ENCODE peak calls at places on chromosomes 6 and 20, in nine cellular contexts. K is CD4-positive, alpha-beta T cell; N is endodermal cell; L is fibroblast of pulmonary artery; S is left lung; Q is HCT116; U is choroid plexus epithelial cell; V is DND-41; F is cardiac muscle cell. W is an unnamed sample.

GRCh38 chr20:43916073-43916874 is 1.6 kb downstream of the TOX2 start:
- DNase-seq in K (no peak), N (peak), L (peak), S (no peak), Q (no peak), U (no peak), V (no peak), F (peak), W (no peak)

GRCh38 chr20:19583532-19584175 is 174.4 kb upstream of the RIN2 start:
- DNase-seq in K (no peak), N (peak), L (peak), S (peak), Q (peak), U (peak), V (peak), F (peak), W (no peak)

GRCh38 chr6:81552644-81553043 is 199.8 kb downstream of the TENT5A start:
- DNase-seq in K (no peak), N (no peak), L (no peak), S (no peak), Q (no peak), U (no peak), V (no peak), F (no peak), W (no peak)

GRCh38 chr6:3282461-3283236 is 23.9 kb downstream of the PSMG4 start:
- DNase-seq in K (no peak), N (peak), L (no peak), S (peak), Q (no peak), U (no peak), V (no peak), F (no peak), W (no peak)

GRCh38 chr6:120468486-120468885 is 865.8 kb downstream of the TBC1D32 start:
- DNase-seq in K (no peak), N (no peak), L (no peak), S (no peak), Q (no peak), U (no peak), V (no peak), F (no peak), W (no peak)

GRCh38 chr20:55684578-55684977 is 320.7 kb downstream of the CBLN4 start:
- DNase-seq in K (no peak), N (no peak), L (no peak), S (no peak), Q (no peak), U (no peak), V (no peak), F (no peak), W (no peak)

GRCh38 chr6:139047677-139048076 is 19.1 kb downstream of the ABRACL start:
- DNase-seq in K (no peak), N (no peak), L (no peak), S (no peak), Q (no peak), U (no peak), V (no peak), F (no peak), W (no peak)

GRCh38 chr6:11413728-11414127 is 123.8 kb upstream of the TMEM170B start:
- DNase-seq in K (no peak), N (no peak), L (peak), S (no peak), Q (no peak), U (peak), V (no peak), F (peak), W (no peak)

GRCh38 chr20:3377644-3378043 is 29.8 kb downstream of the DNAAF9 start:
- DNase-seq in K (no peak), N (no peak), L (no peak), S (no peak), Q (no peak), U (no peak), V (no peak), F (no peak), W (no peak)

GRCh38 chr20:34011275-34011674 is 17.6 kb downstream of the RALY start:
- DNase-seq in K (no peak), N (no peak), L (no peak), S (no peak), Q (no peak), U (no peak), V (no peak), F (no peak), W (no peak)

GRCh38 chr20:47382746-47383145 is 26.2 kb upstream of the ZMYND8 start:
- DNase-seq in K (no peak), N (no peak), L (no peak), S (no peak), Q (no peak), U (no peak), V (no peak), F (no peak), W (no peak)

GRCh38 chr6:49806145-49806544 is 19.1 kb upstream of the PGK2 start:
- DNase-seq in K (no peak), N (no peak), L (no peak), S (no peak), Q (no peak), U (no peak), V (no peak), F (no peak), W (no peak)

GRCh38 chr6:137236581-137237355 is 17.6 kb upstream of the IFNGR1 start:
- DNase-seq in K (no peak), N (no peak), L (no peak), S (no peak), Q (no peak), U (no peak), V (no peak), F (no peak), W (no peak)

GRCh38 chr20:31815408-31816188 is 3.6 kb upstream of the MYLK2 start:
- DNase-seq in K (no peak), N (peak), L (peak), S (no peak), Q (no peak), U (no peak), V (no peak), F (peak), W (no peak)

GRCh38 chr20:25478889-25479568 is 71.6 kb downstream of the GINS1 start:
- DNase-seq in K (no peak), N (no peak), L (no peak), S (no peak), Q (no peak), U (no peak), V (no peak), F (no peak), W (no peak)

GRCh38 chr20:37560629-37561028 is 33.0 kb upstream of the BLCAP start:
- DNase-seq in K (no peak), N (no peak), L (no peak), S (no peak), Q (no peak), U (no peak), V (no peak), F (no peak), W (no peak)

GRCh38 chr6:40484066-40484465 is 103.1 kb downstream of the LRFN2 start:
- DNase-seq in K (no peak), N (no peak), L (no peak), S (no peak), Q (no peak), U (no peak), V (no peak), F (no peak), W (no peak)

GRCh38 chr6:121349596-121349995 is 15.3 kb upstream of the TBC1D32 start:
- DNase-seq in K (no peak), N (no peak), L (no peak), S (no peak), Q (no peak), U (no peak), V (no peak), F (no peak), W (no peak)

GRCh38 chr6:125818225-125818657 is 27.5 kb downstream of the NCOA7 start:
- DNase-seq in K (no peak), N (no peak), L (no peak), S (no peak), Q (no peak), U (peak), V (no peak), F (no peak), W (no peak)

GRCh38 chr6:85672050-85672449 is 29.4 kb upstream of the SYNCRIP start:
- DNase-seq in K (no peak), N (no peak), L (no peak), S (no peak), Q (no peak), U (no peak), V (no peak), F (no peak), W (no peak)

GRCh38 chr6:35970181-35970580 is 49.3 kb upstream of the SRPK1 start:
- DNase-seq in K (no peak), N (no peak), L (peak), S (no peak), Q (no peak), U (peak), V (no peak), F (peak), W (no peak)

GRCh38 chr6:128307671-128308070 is 212.7 kb downstream of the PTPRK start:
- DNase-seq in K (no peak), N (no peak), L (peak), S (no peak), Q (no peak), U (no peak), V (no peak), F (no peak), W (no peak)

GRCh38 chr6:77038801-77039200 is 424.5 kb downstream of the HTR1B start:
- DNase-seq in K (no peak), N (no peak), L (peak), S (no peak), Q (no peak), U (peak), V (no peak), F (peak), W (no peak)

GRCh38 chr6:36350681-36351091 is 14.0 kb upstream of the BNIP5 start:
- DNase-seq in K (no peak), N (peak), L (peak), S (peak), Q (no peak), U (peak), V (no peak), F (peak), W (no peak)

GRCh38 chr20:35939264-35939663 is 15.0 kb downstream of the SCAND1 start:
- DNase-seq in K (no peak), N (no peak), L (no peak), S (no peak), Q (no peak), U (no peak), V (no peak), F (no peak), W (no peak)

GRCh38 chr20:46037036-46037435 is 8.0 kb downstream of the SLC12A5 start:
- DNase-seq in K (no peak), N (no peak), L (no peak), S (no peak), Q (no peak), U (no peak), V (no peak), F (no peak), W (no peak)

GRCh38 chr6:70575899-70576298 is 9.2 kb downstream of the SDHAF4 start:
- DNase-seq in K (no peak), N (no peak), L (no peak), S (peak), Q (no peak), U (no peak), V (no peak), F (no peak), W (no peak)

GRCh38 chr20:24331939-24332338 is 137.5 kb upstream of the SYNDIG1 start:
- DNase-seq in K (no peak), N (no peak), L (no peak), S (no peak), Q (no peak), U (no peak), V (no peak), F (no peak), W (no peak)
- TF ChIP-seq CTCF in K (no peak), N (no peak), L (no peak), S (no peak), Q (no peak), U (no peak), V (no peak), F (no peak), W (no peak)

DNA sequence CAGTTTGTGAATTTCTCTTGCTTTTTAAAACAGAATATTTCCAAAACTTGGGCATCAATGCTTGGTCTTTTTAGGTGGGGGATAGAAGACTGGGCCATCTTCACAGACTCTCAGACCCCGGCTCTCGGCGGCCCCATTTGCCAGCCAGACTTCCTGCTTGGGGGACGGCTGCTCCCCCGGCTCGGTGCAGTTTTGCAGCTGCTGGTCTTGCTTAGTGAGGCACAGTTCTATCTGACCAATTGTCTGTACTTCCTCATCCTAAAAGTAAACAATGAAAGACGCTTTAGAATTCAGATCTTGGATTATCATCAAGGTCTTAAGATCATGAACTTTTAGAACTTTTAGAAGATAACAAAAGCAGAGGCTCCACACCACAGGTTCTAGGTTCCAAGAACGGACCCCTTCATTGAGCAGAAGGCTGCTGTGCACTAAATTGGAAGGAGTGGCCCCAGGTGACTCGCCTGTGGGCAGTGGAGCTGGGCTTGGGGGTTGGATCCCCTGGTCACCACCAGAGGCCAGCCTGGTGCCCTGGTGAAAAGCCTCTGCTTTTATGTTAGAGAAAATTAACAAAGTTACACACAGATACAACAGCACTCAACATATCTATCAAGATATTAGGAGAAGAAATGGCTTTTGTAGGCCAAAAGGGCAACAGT is 26.7 kb downstream of the RNASET2 start:
- DNase-seq in K (no peak), N (no peak), L (no peak), S (no peak), Q (no peak), U (no peak), V (no peak), F (no peak), W (peak)
- TF ChIP-seq CTCF in K (no peak), N (peak), L (no peak), S (no peak), Q (no peak), U (peak), V (no peak), F (peak), W (no peak)

GRCh38 chr6:130752292-130752691 is 74.9 kb upstream of the SMLR1 start:
- DNase-seq in K (no peak), N (no peak), L (peak), S (no peak), Q (no peak), U (peak), V (no peak), F (no peak), W (no peak)
- TF ChIP-seq CTCF in K (no peak), N (no peak), L (no peak), S (no peak), Q (no peak), U (no peak), V (no peak), F (no peak), W (no peak)

GRCh38 chr6:30890646-30891449 is 6.5 kb downstream of the DDR1 start:
- DNase-seq in K (no peak), N (no peak), L (no peak), S (no peak), Q (no peak), U (no peak), V (no peak), F (no peak), W (no peak)
- TF ChIP-seq CTCF in K (no peak), N (no peak), L (no peak), S (no peak), Q (no peak), U (no peak), V (no peak), F (no peak), W (no peak)

GRCh38 chr20:61918548-61918947 is 147.1 kb downstream of the TAF4 start:
- DNase-seq in K (no peak), N (peak), L (no peak), S (no peak), Q (no peak), U (no peak), V (no peak), F (no peak), W (no peak)
- TF ChIP-seq CTCF in K (no peak), N (peak), L (no peak), S (no peak), Q (peak), U (no peak), V (peak), F (no peak), W (no peak)

DNA sequence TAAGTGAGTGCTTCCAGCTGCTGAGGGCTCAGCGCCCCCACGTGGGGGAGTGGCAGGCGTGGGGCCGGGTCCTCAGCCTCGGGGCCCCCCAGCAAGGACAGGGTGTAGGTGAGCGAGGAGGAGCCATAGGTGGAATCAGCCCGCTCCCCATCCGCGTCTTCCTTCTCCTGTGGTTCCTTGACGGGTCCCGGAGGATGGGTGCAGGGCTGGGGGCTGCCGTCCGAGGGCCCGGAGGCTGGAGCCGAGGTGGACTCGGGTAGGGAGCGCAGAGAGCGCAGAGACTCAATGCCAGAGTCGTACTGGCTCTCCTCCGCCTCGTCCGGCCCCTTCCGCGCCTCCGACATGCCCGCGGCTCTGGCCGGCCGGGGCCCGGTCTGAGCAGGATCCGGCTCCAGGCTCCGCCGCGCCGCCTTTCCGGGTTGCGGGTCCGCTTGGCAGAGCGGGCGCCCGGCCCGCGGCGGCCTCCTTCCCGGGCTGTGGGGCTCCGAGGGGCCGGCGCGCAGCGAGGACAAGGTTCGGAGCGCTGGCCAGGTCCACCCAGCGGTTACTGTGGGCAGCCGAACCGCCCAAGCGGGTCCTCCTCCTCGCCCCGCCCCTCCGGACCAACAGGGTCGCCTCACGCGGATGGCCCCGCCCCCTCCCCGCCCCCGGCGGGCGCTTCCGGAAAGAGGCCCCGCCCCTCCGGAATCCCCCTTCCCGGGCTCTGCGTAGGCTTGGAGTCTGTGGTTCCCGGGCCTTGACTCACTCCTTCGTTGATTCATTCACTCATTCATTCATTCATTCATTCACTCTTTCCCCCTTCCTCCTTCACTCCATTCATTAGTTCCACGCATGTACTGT is at the start of gene NFKBIE:
- DNase-seq in K (peak), N (peak), L (peak), S (peak), Q (peak), U (peak), V (peak), F (peak), W (peak)
- TF ChIP-seq CTCF in K (peak), N (peak), L (peak), S (peak), Q (peak), U (peak), V (peak), F (peak), W (peak)